ENCODE peak calls at places on chromosomes 2 and 18, in nine cellular contexts. P is HT-29; F is amygdala; C is hepatocyte; X is endothelial cell; G is activated CD4-positive, alpha-beta T cell treated with anti-CD3 and anti-CD28 coated beads, Interleukin-2, amount 50 U/mL, for 48 hours; L is HCT116; A is HTR-8/SVneo; H is activated T-cell treated with anti-CD3 and anti-CD28 coated beads for 24 hours. U is an unnamed sample.

GRCh38 chr2:41854227-41854626 is 193.6 kb upstream of the PKDCC start:
- DNase-seq in F (no peak), L (no peak), P (no peak), X (no peak), G (peak), A (no peak), H (no peak), C (no peak), U (no peak)

GRCh38 chr18:41881285-41881684 is 73.7 kb upstream of the PIK3C3 start:
- DNase-seq in H (no peak), G (no peak), A (no peak), L (no peak), X (no peak), C (no peak), P (no peak), F (no peak), U (no peak)

GRCh38 chr2:58054264-58054663 is 7.7 kb downstream of the VRK2 start:
- DNase-seq in C (no peak), H (no peak), P (no peak), X (no peak), F (no peak), L (no peak), A (no peak), G (no peak), U (no peak)

GRCh38 chr2:236715511-236715961 is 145.9 kb downstream of the ACKR3 start:
- DNase-seq in G (no peak), L (no peak), F (no peak), P (no peak), A (no peak), X (no peak), C (peak), H (no peak), U (no peak)

GRCh38 chr18:25016666-25017065 is 335.3 kb downstream of the ZNF521 start:
- DNase-seq in X (no peak), H (no peak), P (no peak), L (no peak), A (no peak), F (no peak), C (no peak), G (no peak), U (no peak)

GRCh38 chr2:64838817-64839216 is 150.4 kb upstream of the SLC1A4 start:
- DNase-seq in L (peak), G (no peak), A (peak), X (no peak), P (no peak), C (no peak), H (no peak), F (no peak), U (no peak)

GRCh38 chr2:164625378-164625971 is 4.2 kb upstream of the GRB14 start:
- DNase-seq in C (no peak), F (no peak), X (no peak), G (no peak), L (no peak), H (no peak), P (no peak), A (no peak), U (no peak)

GRCh38 chr2:63555931-63556330 is 32.3 kb downstream of the WDPCP start:
- DNase-seq in P (no peak), H (no peak), G (no peak), L (no peak), X (no peak), C (no peak), A (no peak), F (no peak), U (no peak)

GRCh38 chr18:48328473-48329205 is 80.5 kb downstream of the ZBTB7C start:
- DNase-seq in L (peak), C (peak), H (no peak), X (no peak), P (no peak), G (no peak), F (no peak), A (peak), U (no peak)

U was measured in HL-60.